ENCODE peak calls at places on chromosomes 16 and 17, in nine cellular contexts. One of them, this sample, is unnamed.
A peak's percentile ranks its signal among the peaks of the same experiment; 100 is the strongest.

GRCh38 chr17:4785311-4786110 is 653 bp downstream of the VMO1 start:
- DNase-seq in kidney: peak; percentile 59
- DNase-seq in HCT116: no peak
- DNase-seq in naive thymus-derived CD4-positive, alpha-beta T cell: peak; percentile 20
- DNase-seq in stomach: no peak
- DNase-seq in CD4-positive, alpha-beta memory T cell: no peak
- DNase-seq in adrenal gland: no peak
- DNase-seq in PC-3: no peak
- DNase-seq in mesenchymal stem cell: no peak
- DNase-seq in this sample: no peak

GRCh38 chr17:36117505-36118382 is 14.1 kb downstream of the CCL4 start:
- DNase-seq in mesenchymal stem cell: no peak
- DNase-seq in naive thymus-derived CD4-positive, alpha-beta T cell: no peak
- DNase-seq in adrenal gland: no peak
- DNase-seq in PC-3: no peak
- DNase-seq in kidney: no peak
- DNase-seq in stomach: no peak
- DNase-seq in CD4-positive, alpha-beta memory T cell: no peak
- DNase-seq in HCT116: no peak
- DNase-seq in this sample: no peak

GRCh38 chr17:62967111-62967449 is 1.0 kb downstream of the TANC2 start:
- DNase-seq in PC-3: no peak
- DNase-seq in HCT116: no peak
- DNase-seq in naive thymus-derived CD4-positive, alpha-beta T cell: no peak
- DNase-seq in kidney: no peak
- DNase-seq in adrenal gland: no peak
- DNase-seq in CD4-positive, alpha-beta memory T cell: no peak
- DNase-seq in mesenchymal stem cell: no peak
- DNase-seq in stomach: no peak
- DNase-seq in this sample: no peak

GRCh38 chr16:30758988-30759461 is 2.8 kb downstream of the CFAP119 start:
- DNase-seq in mesenchymal stem cell: no peak
- DNase-seq in stomach: no peak
- DNase-seq in naive thymus-derived CD4-positive, alpha-beta T cell: no peak
- DNase-seq in HCT116: no peak
- DNase-seq in kidney: peak; percentile 56
- DNase-seq in CD4-positive, alpha-beta memory T cell: no peak
- DNase-seq in PC-3: no peak
- DNase-seq in adrenal gland: peak; percentile 17
- DNase-seq in this sample: no peak

GRCh38 chr17:38403491-38403890 is 24.8 kb upstream of the ARHGAP23 start:
- DNase-seq in naive thymus-derived CD4-positive, alpha-beta T cell: no peak
- DNase-seq in HCT116: no peak
- DNase-seq in CD4-positive, alpha-beta memory T cell: no peak
- DNase-seq in stomach: no peak
- DNase-seq in kidney: no peak
- DNase-seq in PC-3: no peak
- DNase-seq in adrenal gland: no peak
- DNase-seq in mesenchymal stem cell: peak; percentile 75
- DNase-seq in this sample: no peak

GRCh38 chr17:33292981-33293867 is at the start of gene ASIC2:
- DNase-seq in HCT116: no peak
- DNase-seq in kidney: peak; percentile 79
- DNase-seq in naive thymus-derived CD4-positive, alpha-beta T cell: no peak
- DNase-seq in PC-3: peak; percentile 28
- DNase-seq in CD4-positive, alpha-beta memory T cell: no peak
- DNase-seq in stomach: no peak
- DNase-seq in adrenal gland: peak; percentile 32
- DNase-seq in mesenchymal stem cell: peak; percentile 36
- DNase-seq in this sample: peak; percentile 67

GRCh38 chr16:79628501-79628975 is 28.0 kb upstream of the MAF start:
- DNase-seq in adrenal gland: no peak
- DNase-seq in naive thymus-derived CD4-positive, alpha-beta T cell: no peak
- DNase-seq in kidney: no peak
- DNase-seq in CD4-positive, alpha-beta memory T cell: no peak
- DNase-seq in HCT116: no peak
- DNase-seq in PC-3: no peak
- DNase-seq in mesenchymal stem cell: peak; percentile 75
- DNase-seq in stomach: no peak
- DNase-seq in this sample: peak; percentile 88

GRCh38 chr17:81191646-81192045 is 25.6 kb upstream of the AATK start:
- DNase-seq in stomach: no peak
- DNase-seq in HCT116: no peak
- DNase-seq in kidney: no peak
- DNase-seq in adrenal gland: no peak
- DNase-seq in naive thymus-derived CD4-positive, alpha-beta T cell: no peak
- DNase-seq in PC-3: no peak
- DNase-seq in mesenchymal stem cell: no peak
- DNase-seq in CD4-positive, alpha-beta memory T cell: no peak
- DNase-seq in this sample: no peak

GRCh38 chr17:20127660-20128413 is 118.7 kb downstream of the SPECC1 start:
- DNase-seq in HCT116: no peak
- DNase-seq in adrenal gland: no peak
- DNase-seq in CD4-positive, alpha-beta memory T cell: no peak
- DNase-seq in PC-3: peak; percentile 49
- DNase-seq in stomach: no peak
- DNase-seq in mesenchymal stem cell: peak; percentile 57
- DNase-seq in kidney: no peak
- DNase-seq in naive thymus-derived CD4-positive, alpha-beta T cell: no peak
- DNase-seq in this sample: no peak

GRCh38 chr17:33686171-33686570 is 393.1 kb upstream of the ASIC2 start:
- DNase-seq in naive thymus-derived CD4-positive, alpha-beta T cell: no peak
- DNase-seq in kidney: no peak
- DNase-seq in HCT116: no peak
- DNase-seq in PC-3: no peak
- DNase-seq in adrenal gland: no peak
- DNase-seq in CD4-positive, alpha-beta memory T cell: no peak
- DNase-seq in stomach: no peak
- DNase-seq in mesenchymal stem cell: no peak
- DNase-seq in this sample: no peak

GRCh38 chr17:44808156-44808555 is 21.9 kb downstream of the GJC1 start:
- DNase-seq in mesenchymal stem cell: no peak
- DNase-seq in kidney: no peak
- DNase-seq in naive thymus-derived CD4-positive, alpha-beta T cell: no peak
- DNase-seq in HCT116: no peak
- DNase-seq in adrenal gland: no peak
- DNase-seq in CD4-positive, alpha-beta memory T cell: no peak
- DNase-seq in stomach: no peak
- DNase-seq in PC-3: no peak
- DNase-seq in this sample: no peak

GRCh38 chr17:62600805-62601204 is 26.7 kb upstream of the MRC2 start:
- DNase-seq in PC-3: no peak
- DNase-seq in kidney: no peak
- DNase-seq in adrenal gland: no peak
- DNase-seq in mesenchymal stem cell: no peak
- DNase-seq in CD4-positive, alpha-beta memory T cell: no peak
- DNase-seq in HCT116: no peak
- DNase-seq in stomach: no peak
- DNase-seq in naive thymus-derived CD4-positive, alpha-beta T cell: no peak
- DNase-seq in this sample: no peak

GRCh38 chr16:68480084-68480995 is 32.0 kb upstream of the SMPD3 start:
- DNase-seq in PC-3: no peak
- DNase-seq in HCT116: no peak
- DNase-seq in adrenal gland: no peak
- DNase-seq in CD4-positive, alpha-beta memory T cell: no peak
- DNase-seq in stomach: no peak
- DNase-seq in naive thymus-derived CD4-positive, alpha-beta T cell: no peak
- DNase-seq in kidney: no peak
- DNase-seq in mesenchymal stem cell: no peak
- DNase-seq in this sample: no peak

GRCh38 chr17:58344791-58345157 is 7.2 kb downstream of the SUPT4H1 start:
- DNase-seq in naive thymus-derived CD4-positive, alpha-beta T cell: peak; percentile 80
- DNase-seq in stomach: no peak
- DNase-seq in HCT116: no peak
- DNase-seq in adrenal gland: no peak
- DNase-seq in kidney: no peak
- DNase-seq in PC-3: no peak
- DNase-seq in mesenchymal stem cell: no peak
- DNase-seq in CD4-positive, alpha-beta memory T cell: peak; percentile 79
- DNase-seq in this sample: no peak

GRCh38 chr16:13055480-13055879 is 154.1 kb downstream of the SHISA9 start:
- DNase-seq in CD4-positive, alpha-beta memory T cell: no peak
- DNase-seq in mesenchymal stem cell: no peak
- DNase-seq in naive thymus-derived CD4-positive, alpha-beta T cell: no peak
- DNase-seq in adrenal gland: no peak
- DNase-seq in stomach: no peak
- DNase-seq in kidney: no peak
- DNase-seq in HCT116: no peak
- DNase-seq in PC-3: no peak
- DNase-seq in this sample: no peak

GRCh38 chr16:4089251-4089810 is 26.9 kb downstream of the ADCY9 start:
- DNase-seq in CD4-positive, alpha-beta memory T cell: no peak
- DNase-seq in mesenchymal stem cell: no peak
- DNase-seq in naive thymus-derived CD4-positive, alpha-beta T cell: no peak
- DNase-seq in adrenal gland: no peak
- DNase-seq in HCT116: no peak
- DNase-seq in PC-3: no peak
- DNase-seq in kidney: no peak
- DNase-seq in stomach: no peak
- DNase-seq in this sample: no peak

GRCh38 chr16:79253100-79253631 is 347.4 kb downstream of the MAF start:
- DNase-seq in stomach: peak; percentile 77
- DNase-seq in CD4-positive, alpha-beta memory T cell: no peak
- DNase-seq in HCT116: no peak
- DNase-seq in naive thymus-derived CD4-positive, alpha-beta T cell: no peak
- DNase-seq in mesenchymal stem cell: no peak
- DNase-seq in adrenal gland: peak; percentile 20
- DNase-seq in kidney: no peak
- DNase-seq in PC-3: no peak
- DNase-seq in this sample: no peak

GRCh38 chr16:86095906-86096485 is 197.0 kb downstream of the IRF8 start:
- DNase-seq in HCT116: no peak
- DNase-seq in CD4-positive, alpha-beta memory T cell: no peak
- DNase-seq in kidney: peak; percentile 36
- DNase-seq in naive thymus-derived CD4-positive, alpha-beta T cell: no peak
- DNase-seq in adrenal gland: no peak
- DNase-seq in mesenchymal stem cell: no peak
- DNase-seq in stomach: no peak
- DNase-seq in PC-3: no peak
- DNase-seq in this sample: peak; percentile 44

GRCh38 chr16:57016301-57016700 is 26.9 kb downstream of the NLRC5 start:
- DNase-seq in stomach: no peak
- DNase-seq in naive thymus-derived CD4-positive, alpha-beta T cell: peak; percentile 45
- DNase-seq in mesenchymal stem cell: no peak
- DNase-seq in CD4-positive, alpha-beta memory T cell: no peak
- DNase-seq in kidney: no peak
- DNase-seq in adrenal gland: no peak
- DNase-seq in HCT116: no peak
- DNase-seq in PC-3: no peak
- DNase-seq in this sample: no peak

GRCh38 chr17:8586766-8587165 is 43.8 kb downstream of the MYH10 start:
- DNase-seq in PC-3: no peak
- DNase-seq in adrenal gland: no peak
- DNase-seq in naive thymus-derived CD4-positive, alpha-beta T cell: no peak
- DNase-seq in mesenchymal stem cell: no peak
- DNase-seq in stomach: no peak
- DNase-seq in kidney: no peak
- DNase-seq in HCT116: no peak
- DNase-seq in CD4-positive, alpha-beta memory T cell: no peak
- DNase-seq in this sample: no peak

GRCh38 chr16:14485811-14486519 is 144.1 kb downstream of the PARN start:
- DNase-seq in mesenchymal stem cell: no peak
- DNase-seq in stomach: no peak
- DNase-seq in adrenal gland: no peak
- DNase-seq in HCT116: no peak
- DNase-seq in CD4-positive, alpha-beta memory T cell: no peak
- DNase-seq in kidney: peak; percentile 36
- DNase-seq in naive thymus-derived CD4-positive, alpha-beta T cell: no peak
- DNase-seq in PC-3: no peak
- DNase-seq in this sample: no peak
- H3K27ac ChIP-seq in mesenchymal stem cell: peak overlapping the region; percentile 74
- H3K27ac ChIP-seq in stomach: peak overlapping the region; percentile 82
- H3K27ac ChIP-seq in adrenal gland: peak overlapping the region; percentile 66
- H3K27ac ChIP-seq in HCT116: peak overlapping the region; percentile 43
- H3K27ac ChIP-seq in CD4-positive, alpha-beta memory T cell: no peak overlapping the region
- H3K27ac ChIP-seq in kidney: peak overlapping the region; percentile 45
- H3K27ac ChIP-seq in naive thymus-derived CD4-positive, alpha-beta T cell: no peak overlapping the region
- H3K27ac ChIP-seq in PC-3: peak overlapping the region; percentile 76
- H3K27ac ChIP-seq in this sample: peak overlapping the region; percentile 54

GRCh38 chr16:87303431-87303930 is 13.7 kb downstream of the C16orf95 start:
- DNase-seq in CD4-positive, alpha-beta memory T cell: no peak
- DNase-seq in kidney: no peak
- DNase-seq in PC-3: peak; percentile 4
- DNase-seq in mesenchymal stem cell: no peak
- DNase-seq in naive thymus-derived CD4-positive, alpha-beta T cell: no peak
- DNase-seq in adrenal gland: no peak
- DNase-seq in HCT116: no peak
- DNase-seq in stomach: no peak
- DNase-seq in this sample: no peak
- H3K4me1 ChIP-seq in CD4-positive, alpha-beta memory T cell: peaks cover 12% of the 10 kb centered on the region
- H3K4me1 ChIP-seq in kidney: no peaks in the 10 kb centered on the region
- H3K4me1 ChIP-seq in PC-3: no peaks in the 10 kb centered on the region
- H3K4me1 ChIP-seq in mesenchymal stem cell: peaks cover 4% of the 10 kb centered on the region
- H3K4me1 ChIP-seq in naive thymus-derived CD4-positive, alpha-beta T cell: no peaks in the 10 kb centered on the region
- H3K4me1 ChIP-seq in adrenal gland: no peaks in the 10 kb centered on the region
- H3K4me1 ChIP-seq in HCT116: no peaks in the 10 kb centered on the region
- H3K4me1 ChIP-seq in stomach: no peaks in the 10 kb centered on the region
- H3K4me1 ChIP-seq in this sample: no peaks in the 10 kb centered on the region

DNA sequence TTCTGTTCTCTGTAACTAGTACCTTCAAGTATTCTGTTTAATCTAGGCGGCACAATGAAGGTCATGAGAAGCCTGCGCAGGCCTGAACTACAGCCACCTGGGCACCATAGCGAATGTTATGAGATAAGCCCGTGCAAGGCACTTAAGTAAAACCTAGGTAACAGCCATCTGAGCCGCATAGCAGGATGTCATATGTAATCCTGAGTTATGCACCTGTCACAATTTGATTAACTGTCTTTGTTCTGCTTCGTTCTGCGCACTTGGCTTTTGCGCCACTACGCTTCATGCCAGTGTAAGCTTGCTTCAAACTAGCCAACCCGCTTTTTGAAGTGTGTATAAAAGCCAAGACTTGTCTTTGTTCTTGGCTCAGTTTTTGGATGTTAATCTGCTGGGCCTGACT is 449.8 kb downstream of the KCNJ18 start:
- DNase-seq in adrenal gland: no peak
- DNase-seq in CD4-positive, alpha-beta memory T cell: no peak
- DNase-seq in stomach: no peak
- DNase-seq in HCT116: no peak
- DNase-seq in PC-3: no peak
- DNase-seq in naive thymus-derived CD4-positive, alpha-beta T cell: no peak
- DNase-seq in kidney: peak; percentile 25
- DNase-seq in mesenchymal stem cell: no peak
- DNase-seq in this sample: no peak
- H3K9me3 ChIP-seq in adrenal gland: no peaks in the 10 kb centered on the region
- H3K9me3 ChIP-seq in CD4-positive, alpha-beta memory T cell: no peaks in the 10 kb centered on the region
- H3K9me3 ChIP-seq in stomach: no peaks in the 10 kb centered on the region
- H3K9me3 ChIP-seq in HCT116: peaks cover 57% of the 10 kb centered on the region
- H3K9me3 ChIP-seq in PC-3: peaks cover 38% of the 10 kb centered on the region
- H3K9me3 ChIP-seq in naive thymus-derived CD4-positive, alpha-beta T cell: no peaks in the 10 kb centered on the region
- H3K9me3 ChIP-seq in kidney: no peaks in the 10 kb centered on the region
- H3K9me3 ChIP-seq in mesenchymal stem cell: peaks cover 22% of the 10 kb centered on the region
- H3K9me3 ChIP-seq in this sample: no peaks in the 10 kb centered on the region

GRCh38 chr16:11114366-11115164 is 141.4 kb downstream of the SOCS1 start:
- DNase-seq in CD4-positive, alpha-beta memory T cell: peak; percentile 32
- DNase-seq in HCT116: no peak
- DNase-seq in adrenal gland: no peak
- DNase-seq in mesenchymal stem cell: no peak
- DNase-seq in naive thymus-derived CD4-positive, alpha-beta T cell: peak; percentile 31
- DNase-seq in stomach: no peak
- DNase-seq in kidney: no peak
- DNase-seq in PC-3: no peak
- DNase-seq in this sample: no peak
- H3K27ac ChIP-seq in CD4-positive, alpha-beta memory T cell: peak overlapping the region; percentile 18
- H3K27ac ChIP-seq in HCT116: no peak overlapping the region
- H3K27ac ChIP-seq in adrenal gland: no peak overlapping the region
- H3K27ac ChIP-seq in mesenchymal stem cell: no peak overlapping the region
- H3K27ac ChIP-seq in naive thymus-derived CD4-positive, alpha-beta T cell: no peak overlapping the region
- H3K27ac ChIP-seq in stomach: peak overlapping the region; percentile 55
- H3K27ac ChIP-seq in kidney: no peak overlapping the region
- H3K27ac ChIP-seq in PC-3: no peak overlapping the region
- H3K27ac ChIP-seq in this sample: no peak overlapping the region